ENCODE peak calls at places on chromosomes 16 and 17, in five cellular contexts. A is GM06990, H is ascending aorta, K is HFF-Myc, X is epithelial cell of esophagus. Q is an unnamed sample.

GRCh38 chr16:70159355-70160348 is 13.9 kb upstream of the CLEC18C start:
- DNase-seq in A (no peak), H (no peak), K (no peak), X (no peak), Q (no peak)

GRCh38 chr16:17481741-17482140 is 11.0 kb upstream of the XYLT1 start:
- DNase-seq in A (no peak), H (no peak), K (no peak), X (no peak), Q (no peak)

GRCh38 chr17:45018514-45019176 is 32.8 kb downstream of the DCAKD start:
- DNase-seq in A (peak), H (no peak), K (no peak), X (no peak), Q (no peak)

GRCh38 chr17:77375917-77376651 is 235.3 kb downstream of the SEC14L1 start:
- DNase-seq in A (no peak), H (no peak), K (no peak), X (no peak), Q (peak)

GRCh38 chr17:8125947-8126305 is 2.0 kb upstream of the HES7 start:
- DNase-seq in A (no peak), H (no peak), K (no peak), X (no peak), Q (no peak)

GRCh38 chr16:14549789-14550153 is 80.3 kb downstream of the PARN start:
- DNase-seq in A (no peak), H (no peak), K (no peak), X (no peak), Q (no peak)

GRCh38 chr17:38674749-38675615 is at the start of gene EPOP:
- DNase-seq in A (peak), H (peak), K (peak), X (peak), Q (peak)

GRCh38 chr16:14608111-14608566 is 21.9 kb downstream of the PARN start:
- DNase-seq in A (peak), H (no peak), K (no peak), X (no peak), Q (no peak)

GRCh38 chr17:68794636-68795503 is 160.3 kb downstream of the ABCA8 start:
- DNase-seq in A (peak), H (no peak), K (peak), X (peak), Q (no peak)

GRCh38 chr17:57946798-57947358 is 8.3 kb downstream of the CUEDC1 start:
- DNase-seq in A (peak), H (no peak), K (no peak), X (peak), Q (peak)

GRCh38 chr17:3594976-3595375 is 14.2 kb downstream of the TRPV1 start:
- DNase-seq in A (no peak), H (no peak), K (no peak), X (no peak), Q (no peak)

GRCh38 chr16:23269248-23270091 is 32.6 kb upstream of the SCNN1B start:
- DNase-seq in A (no peak), H (no peak), K (no peak), X (no peak), Q (no peak)

GRCh38 chr17:72462814-72463213 is 342.0 kb downstream of the SOX9 start:
- DNase-seq in A (no peak), H (no peak), K (no peak), X (peak), Q (no peak)

GRCh38 chr17:55265434-55266021 is 768 bp downstream of the HLF start:
- DNase-seq in A (peak), H (no peak), K (no peak), X (no peak), Q (peak)

GRCh38 chr17:77409282-77410161 is 268.8 kb downstream of the SEC14L1 start:
- DNase-seq in A (no peak), H (peak), K (peak), X (peak), Q (peak)

GRCh38 chr16:73846292-73846849 is 450.2 kb upstream of the PSMD7 start:
- DNase-seq in A (no peak), H (no peak), K (no peak), X (no peak), Q (no peak)

GRCh38 chr16:74807052-74807646 is 32.5 kb upstream of the FA2H start:
- DNase-seq in A (no peak), H (no peak), K (no peak), X (no peak), Q (no peak)

GRCh38 chr16:49688298-49688697 is 167.6 kb downstream of the ZNF423 start:
- DNase-seq in A (no peak), H (no peak), K (no peak), X (no peak), Q (no peak)

GRCh38 chr17:42667088-42667951 is 8.2 kb downstream of the TUBG2 start:
- DNase-seq in A (no peak), H (no peak), K (no peak), X (peak), Q (no peak)

GRCh38 chr16:46916980-46917379 is 32.8 kb downstream of the GPT2 start:
- DNase-seq in A (no peak), H (no peak), K (no peak), X (no peak), Q (no peak)
- H3K4me3 ChIP-seq in A (no peak), H (no peak), K (no peak), X (no peak), Q (no peak)

GRCh38 chr17:50144845-50145531 is 5.5 kb downstream of the PPP1R9B start:
- DNase-seq in A (no peak), H (no peak), K (no peak), X (peak), Q (no peak)
- H3K4me3 ChIP-seq in A (no peak), H (peak), K (no peak), X (no peak), Q (no peak)

GRCh38 chr17:1030684-1031557 is 34.0 kb downstream of the TIMM22 start:
- DNase-seq in A (no peak), H (no peak), K (no peak), X (no peak), Q (no peak)
- H3K4me3 ChIP-seq in A (no peak), H (peak), K (no peak), X (no peak), Q (no peak)

DNA sequence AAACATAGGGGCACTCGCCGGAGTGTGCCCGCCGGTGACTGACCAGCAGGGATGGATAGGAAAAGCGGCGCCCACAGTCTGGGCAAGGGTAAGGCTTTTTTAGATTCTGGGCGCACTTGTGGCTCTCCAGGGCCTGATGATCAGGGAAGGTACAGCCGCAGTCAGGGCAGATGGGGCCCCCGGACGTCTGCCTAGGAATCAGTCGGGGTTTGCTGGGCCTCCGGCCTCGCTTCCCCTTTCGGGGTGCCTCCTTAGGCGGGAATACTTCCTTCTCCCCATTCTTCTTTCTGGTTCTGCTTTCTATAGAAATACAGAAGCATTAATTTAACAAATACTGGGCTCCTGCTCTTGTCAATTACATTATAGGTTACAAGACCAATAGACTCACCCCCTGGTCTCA is 5.0 kb downstream of the ZNF689 start:
- DNase-seq in A (no peak), H (no peak), K (no peak), X (no peak), Q (no peak)
- H3K4me3 ChIP-seq in A (no peak), H (no peak), K (no peak), X (no peak), Q (no peak)

GRCh38 chr16:3099732-3100499 is 822 bp upstream of the ZSCAN10 start:
- DNase-seq in A (peak), H (peak), K (peak), X (peak), Q (peak)
- H3K4me3 ChIP-seq in A (peak), H (peak), K (no peak), X (peak), Q (peak)

DNA sequence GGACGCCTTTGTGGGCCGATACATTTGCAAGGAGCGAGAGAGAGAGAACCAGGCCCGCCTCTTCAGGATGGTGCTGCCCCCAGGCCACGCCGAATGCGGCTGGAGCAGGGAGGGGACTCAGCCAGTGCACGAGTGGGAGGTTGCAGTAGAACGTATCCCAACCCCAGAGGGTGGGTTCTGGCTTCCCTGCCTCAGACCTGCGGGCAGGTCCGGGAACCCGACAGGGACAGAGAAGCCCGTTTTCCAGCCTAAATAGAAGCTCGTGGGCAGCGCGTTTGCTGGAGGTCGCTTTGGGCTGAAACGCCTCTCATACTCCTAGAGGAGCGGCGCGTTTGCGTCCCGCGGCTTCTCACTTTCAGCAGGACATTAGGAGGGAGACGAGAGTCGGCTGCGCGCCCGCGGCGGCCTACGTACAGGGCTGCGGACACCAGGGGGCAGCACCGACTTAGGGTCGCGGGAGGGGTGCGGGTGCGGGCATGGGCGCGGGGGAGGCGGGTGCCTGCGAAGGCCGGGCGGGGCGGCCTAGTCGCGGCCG is 11.0 kb downstream of the TBX2 start:
- DNase-seq in A (peak), H (peak), K (no peak), X (peak), Q (peak)
- H3K4me3 ChIP-seq in A (no peak), H (peak), K (no peak), X (no peak), Q (peak)

Q was measured in CD4-positive, CD25-positive, alpha-beta regulatory T cell.